ENCODE peak calls at places on chromosomes 11 and 22, in five cellular contexts. W is adipocyte, E is naive B cell, V is left colon, K is nephron progenitor cell. U is an unnamed sample.
A peak's percentile ranks its signal among the peaks of the same experiment; 100 is the strongest.

GRCh38 chr22:20436309-20437252 is 1.0 kb downstream of the SCARF2 start:
- DNase-seq in V (no peak), K (peak; percentile 85), E (no peak), W (peak; percentile 86), U (peak; percentile 54)

GRCh38 chr11:33930317-33931021 is 38.6 kb upstream of the LMO2 start:
- DNase-seq in V (no peak), K (no peak), W (peak; percentile 68), E (no peak), U (peak; percentile 75)

GRCh38 chr11:3003396-3004231 is 11.5 kb upstream of the NAP1L4 start:
- DNase-seq in K (no peak), V (no peak), W (no peak), E (no peak), U (no peak)

GRCh38 chr11:1219836-1220810 is 2.7 kb upstream of the MUC5B start:
- DNase-seq in V (peak; percentile 83), E (no peak), W (no peak), K (peak; percentile 3), U (no peak)

GRCh38 chr11:116773203-116774112 is 671 bp upstream of the BUD13 start:
- DNase-seq in E (peak; percentile 26), V (no peak), K (peak; percentile 74), W (peak; percentile 16), U (peak; percentile 40)

GRCh38 chr22:43442386-43443060 is 30.7 kb downstream of the MPPED1 start:
- DNase-seq in W (no peak), K (no peak), E (no peak), V (no peak), U (no peak)

GRCh38 chr22:42388130-42388797 is 43.9 kb downstream of the NFAM1 start:
- DNase-seq in V (no peak), E (no peak), K (peak; percentile 46), W (no peak), U (no peak)

GRCh38 chr22:30027169-30027568 is 53.1 kb upstream of the HORMAD2 start:
- DNase-seq in W (no peak), V (peak; percentile 81), K (no peak), E (no peak), U (no peak)

GRCh38 chr11:116932182-116932581 is 94.8 kb upstream of the APOA1 start:
- DNase-seq in W (no peak), V (no peak), E (no peak), K (no peak), U (no peak)

GRCh38 chr11:8331767-8332166 is 68.1 kb upstream of the LMO1 start:
- DNase-seq in V (no peak), K (no peak), E (no peak), W (no peak), U (no peak)

GRCh38 chr11:45650166-45651095 is 15.0 kb downstream of the CHST1 start:
- DNase-seq in W (no peak), K (no peak), V (no peak), E (no peak), U (no peak)

GRCh38 chr11:118998822-118999221 is 884 bp downstream of the CENATAC start:
- DNase-seq in E (no peak), K (no peak), W (peak; percentile 50), V (no peak), U (peak; percentile 56)

GRCh38 chr22:22700631-22701030 is 56.2 kb downstream of the GGTLC2 start:
- DNase-seq in K (no peak), W (no peak), E (no peak), V (no peak), U (no peak)

GRCh38 chr11:119375629-119376196 is 5.8 kb downstream of the USP2 start:
- DNase-seq in W (no peak), E (no peak), K (no peak), V (no peak), U (peak; percentile 75)

GRCh38 chr11:47881145-47881544 is 33.0 kb upstream of the NUP160 start:
- DNase-seq in V (no peak), K (no peak), E (no peak), W (no peak), U (no peak)

GRCh38 chr22:23504522-23504921 is 75.6 kb downstream of the IGLL1 start:
- DNase-seq in V (no peak), K (no peak), E (peak; percentile 20), W (peak; percentile 11), U (no peak)

GRCh38 chr11:36403661-36404060 is 106.4 kb downstream of the TRAF6 start:
- DNase-seq in K (no peak), E (no peak), W (no peak), V (no peak), U (peak; percentile 49)

GRCh38 chr11:6448574-6448973 is 7.8 kb upstream of the HPX start:
- DNase-seq in V (no peak), W (no peak), E (no peak), K (no peak), U (no peak)

GRCh38 chr22:48661984-48662383 is 1165.7 kb downstream of the BRD1 start:
- DNase-seq in V (no peak), E (no peak), K (no peak), W (no peak), U (no peak)

GRCh38 chr11:125082611-125083311 is 19.7 kb downstream of the SLC37A2 start:
- DNase-seq in E (no peak), W (peak; percentile 79), V (no peak), K (no peak), U (peak; percentile 83)

GRCh38 chr11:117143390-117143789 is 697 bp upstream of the PAFAH1B2 start:
- DNase-seq in V (peak; percentile 72), W (peak; percentile 66), E (no peak), K (peak; percentile 10), U (peak; percentile 42)

GRCh38 chr11:4826425-4826824 is 5.3 kb downstream of the OR51F2 start:
- DNase-seq in V (no peak), E (no peak), K (no peak), W (peak; percentile 6), U (peak; percentile 1)

GRCh38 chr11:12219732-12220131 is 109.3 kb downstream of the MICAL2 start:
- DNase-seq in V (no peak), W (no peak), E (no peak), K (no peak), U (no peak)

GRCh38 chr22:23675502-23676415 is 15.1 kb upstream of the RGL4 start:
- DNase-seq in E (no peak), V (peak; percentile 75), K (no peak), W (no peak), U (peak; percentile 21)

GRCh38 chr22:27597703-27598444 is 203.7 kb downstream of the MN1 start:
- DNase-seq in E (no peak), W (no peak), K (no peak), V (no peak), U (peak; percentile 16)

GRCh38 chr11:71580057-71581003 is 2.3 kb downstream of the KRTAP5-11 start:
- DNase-seq in K (peak; percentile 52), E (peak; percentile 7), W (peak; percentile 74), V (peak; percentile 58), U (peak; percentile 59)

GRCh38 chr11:84800755-84801346 is 826.3 kb downstream of the DLG2 start:
- DNase-seq in V (no peak), K (no peak), W (peak; percentile 77), E (no peak), U (peak; percentile 26)

GRCh38 chr11:6362185-6362867 is 27.9 kb upstream of the SMPD1 start:
- DNase-seq in V (no peak), E (no peak), K (no peak), W (no peak), U (no peak)

GRCh38 chr11:104623518-104623917 is 274.7 kb downstream of the CASP12 start:
- DNase-seq in W (peak; percentile 49), E (no peak), K (no peak), V (no peak), U (peak; percentile 24)

GRCh38 chr22:17109113-17109865 is 11.9 kb downstream of the TMEM121B start:
- DNase-seq in V (no peak), K (no peak), E (no peak), W (no peak), U (no peak)

GRCh38 chr11:69702239-69702668 is 1.6 kb downstream of the FGF19 start:
- DNase-seq in V (no peak), K (peak; percentile 50), W (no peak), E (no peak), U (no peak)

GRCh38 chr11:19819148-19819547 is 106.5 kb downstream of the NAV2 start:
- DNase-seq in E (no peak), V (no peak), W (no peak), K (no peak), U (no peak)

GRCh38 chr11:47233051-47233450 is 15.6 kb downstream of the ACP2 start:
- DNase-seq in V (no peak), W (no peak), K (no peak), E (no peak), U (no peak)

GRCh38 chr11:8905528-8906165 is 5.3 kb upstream of the AKIP1 start:
- DNase-seq in V (no peak), K (no peak), E (no peak), W (peak; percentile 88), U (peak; percentile 89)